ENCODE peak calls at places on chromosomes 12 and 14, in seven cellular contexts. P is nucleus accumbens; S is cardiac fibroblast; E is NCI-H1092; K is hypothalamus; Q is RCC 7860; Z is stimulated activated CD8-positive, alpha-beta memory T cell treated with anti-CD3 and anti-CD28 coated beads, Interleukin-15, amount 100 ng/mL, for 48 hours. L is an unnamed sample.

GRCh38 chr12:106901276-106901675 is 54.4 kb upstream of the TMEM263 start:
- DNase-seq in P (no peak), S (no peak), E (no peak), K (no peak), Q (no peak), Z (no peak), L (no peak)

GRCh38 chr12:78096909-78097597 is 266.4 kb downstream of the NAV3 start:
- DNase-seq in P (no peak), S (peak), E (peak), K (no peak), Q (no peak), Z (no peak), L (no peak)

GRCh38 chr14:103528158-103528511 is 861 bp upstream of the TRMT61A start:
- DNase-seq in P (peak), S (peak), E (no peak), K (peak), Q (no peak), Z (no peak), L (no peak)

GRCh38 chr12:5898874-5899273 is 46.2 kb downstream of the ANO2 start:
- DNase-seq in P (no peak), S (no peak), E (no peak), K (no peak), Q (no peak), Z (no peak), L (no peak)

GRCh38 chr14:23181946-23182345 is 1.5 kb downstream of the SLC7A8 start:
- DNase-seq in P (no peak), S (no peak), E (no peak), K (no peak), Q (no peak), Z (no peak), L (no peak)

GRCh38 chr12:94620611-94621010 is 29.7 kb downstream of the TMCC3 start:
- DNase-seq in P (no peak), S (no peak), E (no peak), K (no peak), Q (no peak), Z (no peak), L (no peak)

GRCh38 chr12:16399110-16399509 is 51.7 kb downstream of the MGST1 start:
- DNase-seq in P (no peak), S (no peak), E (no peak), K (no peak), Q (no peak), Z (no peak), L (no peak)

GRCh38 chr12:69948874-69949273 is 123.8 kb downstream of the MYRFL start:
- DNase-seq in P (no peak), S (no peak), E (no peak), K (no peak), Q (no peak), Z (no peak), L (no peak)

GRCh38 chr14:92613008-92613658 is 99.6 kb downstream of the RIN3 start:
- DNase-seq in P (peak), S (peak), E (peak), K (no peak), Q (no peak), Z (peak), L (peak)

GRCh38 chr12:124461241-124461673 is 106.2 kb downstream of the NCOR2 start:
- DNase-seq in P (no peak), S (no peak), E (no peak), K (no peak), Q (no peak), Z (no peak), L (no peak)

GRCh38 chr12:25322918-25323773 is 72.4 kb upstream of the KRAS start:
- DNase-seq in P (no peak), S (peak), E (no peak), K (no peak), Q (no peak), Z (no peak), L (no peak)

GRCh38 chr14:33686218-33686617 is 264.7 kb downstream of the EGLN3 start:
- DNase-seq in P (no peak), S (peak), E (no peak), K (no peak), Q (peak), Z (no peak), L (no peak)

GRCh38 chr14:44901696-44902095 is 60.1 kb downstream of the KLHL28 start:
- DNase-seq in P (no peak), S (no peak), E (no peak), K (no peak), Q (no peak), Z (no peak), L (no peak)

L was measured in head of caudate nucleus.